ENCODE peak calls at places on chromosomes 5 and 9, in ten cellular contexts. F is germinal center; R is HTR-8/SVneo; C is T-helper 22 cell; M is right cardiac atrium; S is NCI-H1417 treated with DMSO at 0.1 percent for 48 hours; N is stimulated activated CD8-positive, alpha-beta memory T cell treated with anti-CD3 and anti-CD28 coated beads, Interleukin-7, amount 100 ng/mL, for 4 hours; Z is stimulated activated naive B cell treated with anti-CD40 and anti-IgM and Interleukin-4, amounts not matched to agents 10 μg/mL and 1 μg/mL and 100 μg/mL, for 72 hours; H is SK-MEL-5; L is smooth muscle cell of the brain vasculature. G is an unnamed sample.

GRCh38 chr9:112582863-112583262 is 96.2 kb downstream of the KIAA1958 start:
- DNase-seq in R (no peak), C (no peak), L (no peak), Z (no peak), N (no peak), S (no peak), F (no peak), H (no peak), M (no peak), G (no peak)

GRCh38 chr9:27801511-27801910 is 228.2 kb upstream of the C9orf72 start:
- DNase-seq in L (no peak), M (no peak), S (no peak), Z (no peak), H (no peak), R (no peak), F (no peak), C (no peak), N (no peak), G (no peak)

GRCh38 chr9:81146684-81147337 is 542.5 kb downstream of the TLE1 start:
- DNase-seq in R (peak; percentile 15), N (no peak), C (no peak), Z (no peak), M (no peak), F (no peak), S (no peak), H (no peak), L (no peak), G (no peak)

GRCh38 chr9:92055624-92056023 is 59.6 kb downstream of the SPTLC1 start:
- DNase-seq in C (no peak), H (no peak), N (no peak), Z (no peak), S (no peak), R (no peak), M (no peak), L (no peak), F (no peak), G (no peak)

GRCh38 chr5:141914154-141914743 is 9.4 kb upstream of the DELE1 start:
- DNase-seq in Z (peak; percentile 24), N (peak; percentile 8), L (no peak), S (no peak), M (peak; percentile 35), H (no peak), C (no peak), R (no peak), F (peak; percentile 50), G (no peak)

GRCh38 chr9:87392091-87392490 is 105.6 kb upstream of the DAPK1 start:
- DNase-seq in L (no peak), N (no peak), S (no peak), H (peak; percentile 78), R (no peak), C (no peak), Z (no peak), M (no peak), F (no peak), G (no peak)

GRCh38 chr5:135061001-135061400 is 27.0 kb upstream of the PITX1 start:
- DNase-seq in L (no peak), H (no peak), S (no peak), Z (no peak), M (no peak), F (no peak), C (no peak), N (no peak), R (no peak), G (no peak)

GRCh38 chr5:53642006-53642405 is 81.6 kb downstream of the NDUFS4 start:
- DNase-seq in N (no peak), M (no peak), R (no peak), S (no peak), L (no peak), Z (no peak), H (no peak), F (no peak), C (no peak), G (no peak)

GRCh38 chr5:61327761-61328753 is 4.0 kb upstream of the ZSWIM6 start:
- DNase-seq in L (no peak), R (no peak), S (no peak), M (no peak), H (peak; percentile 11), Z (peak; percentile 28), C (no peak), N (peak; percentile 8), F (no peak), G (no peak)

GRCh38 chr9:116741742-116742141 is 54.6 kb downstream of the TRIM32 start:
- DNase-seq in L (no peak), F (no peak), R (no peak), S (no peak), H (no peak), C (no peak), N (no peak), M (no peak), Z (no peak), G (no peak)

GRCh38 chr5:85646641-85647040 is 971.1 kb upstream of the COX7C start:
- DNase-seq in Z (no peak), R (no peak), N (no peak), H (no peak), S (no peak), F (no peak), M (no peak), L (no peak), C (no peak), G (no peak)

GRCh38 chr9:2418619-2419018 is 203.0 kb upstream of the VLDLR start:
- DNase-seq in L (peak; percentile 93), N (no peak), Z (no peak), R (peak; percentile 27), C (no peak), M (no peak), S (peak; percentile 27), F (no peak), H (peak; percentile 43), G (no peak)

GRCh38 chr5:62718368-62718767 is 139.7 kb downstream of the LRRC70 start:
- DNase-seq in C (no peak), Z (no peak), F (no peak), S (no peak), M (no peak), H (peak; percentile 2), N (no peak), L (no peak), R (no peak), G (no peak)

GRCh38 chr9:108552459-108553040 is 303.2 kb downstream of the ACTL7B start:
- DNase-seq in R (no peak), C (no peak), M (no peak), L (no peak), S (no peak), N (no peak), Z (no peak), F (no peak), H (no peak), G (no peak)

GRCh38 chr5:160198886-160199409 is 30.4 kb upstream of the FABP6 start:
- DNase-seq in C (no peak), S (no peak), H (no peak), Z (no peak), L (no peak), F (no peak), M (no peak), R (no peak), N (no peak), G (no peak)

GRCh38 chr9:116007824-116008223 is 145.8 kb upstream of the PAPPA start:
- DNase-seq in M (no peak), F (no peak), L (no peak), N (no peak), C (no peak), Z (no peak), H (no peak), R (no peak), S (no peak), G (no peak)

GRCh38 chr9:78769684-78770083 is 472.8 kb downstream of the PSAT1 start:
- DNase-seq in R (no peak), C (no peak), L (no peak), N (no peak), S (no peak), Z (no peak), M (no peak), F (no peak), H (no peak), G (no peak)

GRCh38 chr9:108953983-108954574 is 19.9 kb downstream of the ABITRAM start:
- DNase-seq in R (peak; percentile 23), N (no peak), Z (no peak), H (peak; percentile 72), M (no peak), S (no peak), F (peak; percentile 28), L (peak; percentile 36), C (no peak), G (no peak)